ENCODE peak calls at places on chromosomes 13 and 19, in seven cellular contexts. W is RWPE2; E is RCC 7860; I is activated CD4-positive, alpha-beta T cell treated with anti-CD3 and anti-CD28 coated beads, Interleukin-2, amount 10 ng/mL, durations not matched to agents 7 days and 5 days; Z is ELR; A is lung; G is activated naive CD8-positive, alpha-beta T cell treated with anti-CD3 and anti-CD28 coated beads for 36 hours. Q is an unnamed sample.

GRCh38 chr13:41502021-41502420 is 44.7 kb downstream of the RGCC start:
- DNase-seq in W (no peak), E (no peak), I (no peak), Z (no peak), A (no peak), G (no peak), Q (no peak)

GRCh38 chr13:94129490-94129894 is 350.0 kb downstream of the DCT start:
- DNase-seq in W (no peak), E (no peak), I (no peak), Z (no peak), A (no peak), G (no peak), Q (no peak)

GRCh38 chr19:13865578-13866462 is 11.1 kb upstream of the NANOS3 start:
- DNase-seq in W (peak; percentile 59), E (no peak), I (no peak), Z (no peak), A (no peak), G (no peak), Q (peak; percentile 76)

GRCh38 chr13:80161896-80162295 is 179.0 kb downstream of the SPRY2 start:
- DNase-seq in W (no peak), E (no peak), I (no peak), Z (peak; percentile 8), A (no peak), G (no peak), Q (no peak)

GRCh38 chr19:294819-295686 is 3.9 kb upstream of the PLPP2 start:
- DNase-seq in W (peak; percentile 57), E (no peak), I (peak; percentile 35), Z (peak; percentile 45), A (no peak), G (peak; percentile 58), Q (peak; percentile 85)

GRCh38 chr13:73880365-73880764 is 253.8 kb downstream of the KLF12 start:
- DNase-seq in W (no peak), E (no peak), I (no peak), Z (peak; percentile 62), A (no peak), G (no peak), Q (no peak)

GRCh38 chr19:30556230-30556711 is 184.1 kb downstream of the ZNF536 start:
- DNase-seq in W (no peak), E (no peak), I (no peak), Z (no peak), A (no peak), G (no peak), Q (no peak)

GRCh38 chr13:79735228-79735627 is 254.3 kb downstream of the NDFIP2 start:
- DNase-seq in W (no peak), E (no peak), I (no peak), Z (no peak), A (no peak), G (no peak), Q (no peak)

GRCh38 chr13:91184244-91184926 is 163.1 kb upstream of the MIR17HG start:
- DNase-seq in W (no peak), E (peak; percentile 6), I (no peak), Z (peak; percentile 8), A (no peak), G (no peak), Q (no peak)

GRCh38 chr19:42078538-42079275 is 2.7 kb downstream of the ZNF574 start:
- DNase-seq in W (no peak), E (no peak), I (no peak), Z (no peak), A (no peak), G (no peak), Q (no peak)

GRCh38 chr19:4985551-4985991 is 16.7 kb downstream of the KDM4B start:
- DNase-seq in W (no peak), E (no peak), I (no peak), Z (no peak), A (no peak), G (no peak), Q (no peak)